ENCODE peak calls at places on chromosome 21, in five cellular contexts. One of them, this sample, is unnamed.

GRCh38 chr21:26148071-26148470 is 22.5 kb downstream of the APP start:
- DNase-seq in NCI-H510A: no peak
- DNase-seq in ecto neural progenitor cell: peak
- DNase-seq in stimulated activated CD8-positive, alpha-beta memory T cell treated with anti-CD3 and anti-CD28 coated beads, Interleukin-7, amount 100 ng/mL, for 1 hour: no peak
- DNase-seq in GM06990: no peak
- DNase-seq in this sample: no peak

GRCh38 chr21:35127851-35128250 is 78.7 kb upstream of the RUNX1 start:
- DNase-seq in NCI-H510A: no peak
- DNase-seq in ecto neural progenitor cell: no peak
- DNase-seq in stimulated activated CD8-positive, alpha-beta memory T cell treated with anti-CD3 and anti-CD28 coated beads, Interleukin-7, amount 100 ng/mL, for 1 hour: no peak
- DNase-seq in GM06990: no peak
- DNase-seq in this sample: no peak

GRCh38 chr21:45533731-45534571 is 8.3 kb downstream of the SLC19A1 start:
- DNase-seq in NCI-H510A: no peak
- DNase-seq in ecto neural progenitor cell: peak
- DNase-seq in stimulated activated CD8-positive, alpha-beta memory T cell treated with anti-CD3 and anti-CD28 coated beads, Interleukin-7, amount 100 ng/mL, for 1 hour: no peak
- DNase-seq in GM06990: no peak
- DNase-seq in this sample: peak

GRCh38 chr21:38511662-38512243 is 13.5 kb upstream of the ERG start:
- DNase-seq in NCI-H510A: no peak
- DNase-seq in ecto neural progenitor cell: no peak
- DNase-seq in stimulated activated CD8-positive, alpha-beta memory T cell treated with anti-CD3 and anti-CD28 coated beads, Interleukin-7, amount 100 ng/mL, for 1 hour: no peak
- DNase-seq in GM06990: no peak
- DNase-seq in this sample: no peak

GRCh38 chr21:44525431-44526095 is 14.4 kb downstream of the KRTAP10-1 start:
- DNase-seq in NCI-H510A: no peak
- DNase-seq in ecto neural progenitor cell: no peak
- DNase-seq in stimulated activated CD8-positive, alpha-beta memory T cell treated with anti-CD3 and anti-CD28 coated beads, Interleukin-7, amount 100 ng/mL, for 1 hour: no peak
- DNase-seq in GM06990: no peak
- DNase-seq in this sample: no peak

GRCh38 chr21:31732891-31733520 is 1.1 kb upstream of the SCAF4 start:
- DNase-seq in NCI-H510A: peak
- DNase-seq in ecto neural progenitor cell: peak
- DNase-seq in stimulated activated CD8-positive, alpha-beta memory T cell treated with anti-CD3 and anti-CD28 coated beads, Interleukin-7, amount 100 ng/mL, for 1 hour: no peak
- DNase-seq in GM06990: no peak
- DNase-seq in this sample: peak

GRCh38 chr21:46264046-46264689 is 21.2 kb downstream of the MCM3AP start:
- DNase-seq in NCI-H510A: no peak
- DNase-seq in ecto neural progenitor cell: no peak
- DNase-seq in stimulated activated CD8-positive, alpha-beta memory T cell treated with anti-CD3 and anti-CD28 coated beads, Interleukin-7, amount 100 ng/mL, for 1 hour: no peak
- DNase-seq in GM06990: no peak
- DNase-seq in this sample: no peak

GRCh38 chr21:17570773-17571172 is 41.9 kb downstream of the BTG3 start:
- DNase-seq in NCI-H510A: no peak
- DNase-seq in ecto neural progenitor cell: no peak
- DNase-seq in stimulated activated CD8-positive, alpha-beta memory T cell treated with anti-CD3 and anti-CD28 coated beads, Interleukin-7, amount 100 ng/mL, for 1 hour: no peak
- DNase-seq in GM06990: no peak
- DNase-seq in this sample: no peak

GRCh38 chr21:17466166-17466565 is 46.7 kb upstream of the CXADR start:
- DNase-seq in NCI-H510A: no peak
- DNase-seq in ecto neural progenitor cell: no peak
- DNase-seq in stimulated activated CD8-positive, alpha-beta memory T cell treated with anti-CD3 and anti-CD28 coated beads, Interleukin-7, amount 100 ng/mL, for 1 hour: no peak
- DNase-seq in GM06990: no peak
- DNase-seq in this sample: no peak

GRCh38 chr21:45384656-45385548 is 20.1 kb upstream of the COL18A1 start:
- DNase-seq in NCI-H510A: no peak
- DNase-seq in ecto neural progenitor cell: no peak
- DNase-seq in stimulated activated CD8-positive, alpha-beta memory T cell treated with anti-CD3 and anti-CD28 coated beads, Interleukin-7, amount 100 ng/mL, for 1 hour: no peak
- DNase-seq in GM06990: no peak
- DNase-seq in this sample: peak

GRCh38 chr21:25561668-25562641 is 45.3 kb downstream of the MRPL39 start:
- DNase-seq in NCI-H510A: no peak
- DNase-seq in ecto neural progenitor cell: peak
- DNase-seq in stimulated activated CD8-positive, alpha-beta memory T cell treated with anti-CD3 and anti-CD28 coated beads, Interleukin-7, amount 100 ng/mL, for 1 hour: peak
- DNase-seq in GM06990: peak
- DNase-seq in this sample: peak

GRCh38 chr21:42737969-42738590 is 84.7 kb downstream of the PDE9A start:
- DNase-seq in NCI-H510A: no peak
- DNase-seq in ecto neural progenitor cell: no peak
- DNase-seq in stimulated activated CD8-positive, alpha-beta memory T cell treated with anti-CD3 and anti-CD28 coated beads, Interleukin-7, amount 100 ng/mL, for 1 hour: no peak
- DNase-seq in GM06990: peak
- DNase-seq in this sample: peak

GRCh38 chr21:41622831-41623548 is 115.0 kb upstream of the TMPRSS2 start:
- DNase-seq in NCI-H510A: no peak
- DNase-seq in ecto neural progenitor cell: no peak
- DNase-seq in stimulated activated CD8-positive, alpha-beta memory T cell treated with anti-CD3 and anti-CD28 coated beads, Interleukin-7, amount 100 ng/mL, for 1 hour: no peak
- DNase-seq in GM06990: no peak
- DNase-seq in this sample: no peak

GRCh38 chr21:44697811-44698734 is 1.1 kb downstream of the KRTAP10-12 start:
- DNase-seq in NCI-H510A: no peak
- DNase-seq in ecto neural progenitor cell: peak
- DNase-seq in stimulated activated CD8-positive, alpha-beta memory T cell treated with anti-CD3 and anti-CD28 coated beads, Interleukin-7, amount 100 ng/mL, for 1 hour: no peak
- DNase-seq in GM06990: no peak
- DNase-seq in this sample: no peak

This sample was measured in mucosa of descending colon.